ENCODE peak calls at places on chromosomes 3 and 15, in four cellular contexts. One of them, this sample, is unnamed.

GRCh38 chr3:125043599-125044151 is 12.1 kb downstream of the HEG1 start:
- DNase-seq in CD4-positive, alpha-beta memory T cell: no peak
- DNase-seq in tibial artery: no peak
- DNase-seq in suprapubic skin: no peak
- DNase-seq in this sample: no peak

GRCh38 chr3:177262396-177262795 is 65.1 kb upstream of the TBL1XR1 start:
- DNase-seq in CD4-positive, alpha-beta memory T cell: no peak
- DNase-seq in suprapubic skin: no peak
- DNase-seq in tibial artery: no peak
- DNase-seq in this sample: no peak

GRCh38 chr3:130442284-130442683 is 74.7 kb upstream of the COL6A6 start:
- DNase-seq in CD4-positive, alpha-beta memory T cell: no peak
- DNase-seq in suprapubic skin: no peak
- DNase-seq in tibial artery: no peak
- DNase-seq in this sample: no peak

GRCh38 chr15:47963265-47963664 is 157.5 kb upstream of the SLC24A5 start:
- DNase-seq in suprapubic skin: no peak
- DNase-seq in tibial artery: no peak
- DNase-seq in CD4-positive, alpha-beta memory T cell: no peak
- DNase-seq in this sample: no peak

GRCh38 chr3:111904376-111905241 is 45.5 kb downstream of the PHLDB2 start:
- DNase-seq in CD4-positive, alpha-beta memory T cell: no peak
- DNase-seq in suprapubic skin: no peak
- DNase-seq in tibial artery: no peak
- DNase-seq in this sample: no peak

GRCh38 chr15:55552926-55553325 is 35.2 kb downstream of the PYGO1 start:
- DNase-seq in tibial artery: no peak
- DNase-seq in CD4-positive, alpha-beta memory T cell: no peak
- DNase-seq in suprapubic skin: no peak
- DNase-seq in this sample: peak; percentile 50

GRCh38 chr3:62154457-62155148 is 218.7 kb downstream of the FEZF2 start:
- DNase-seq in tibial artery: no peak
- DNase-seq in suprapubic skin: no peak
- DNase-seq in CD4-positive, alpha-beta memory T cell: no peak
- DNase-seq in this sample: no peak

GRCh38 chr15:38696790-38697495 is 132.3 kb upstream of the RASGRP1 start:
- DNase-seq in suprapubic skin: no peak
- DNase-seq in CD4-positive, alpha-beta memory T cell: no peak
- DNase-seq in tibial artery: no peak
- DNase-seq in this sample: no peak

GRCh38 chr3:187255314-187255713 is 36.2 kb downstream of the MASP1 start:
- DNase-seq in tibial artery: no peak
- DNase-seq in CD4-positive, alpha-beta memory T cell: no peak
- DNase-seq in suprapubic skin: no peak
- DNase-seq in this sample: no peak

GRCh38 chr3:21390136-21390535 is 360.9 kb downstream of the ZNF385D start:
- DNase-seq in tibial artery: no peak
- DNase-seq in suprapubic skin: no peak
- DNase-seq in CD4-positive, alpha-beta memory T cell: no peak
- DNase-seq in this sample: no peak

GRCh38 chr15:38564557-38565286 is at the start of gene RASGRP1:
- DNase-seq in tibial artery: peak; percentile 65
- DNase-seq in suprapubic skin: no peak
- DNase-seq in CD4-positive, alpha-beta memory T cell: peak; percentile 91
- DNase-seq in this sample: peak; percentile 79

GRCh38 chr15:92848464-92848851 is 51.7 kb upstream of the CHD2 start:
- DNase-seq in suprapubic skin: no peak
- DNase-seq in tibial artery: no peak
- DNase-seq in CD4-positive, alpha-beta memory T cell: no peak
- DNase-seq in this sample: no peak

GRCh38 chr3:8164145-8164544 is 337.5 kb upstream of the LMCD1 start:
- DNase-seq in CD4-positive, alpha-beta memory T cell: no peak
- DNase-seq in tibial artery: no peak
- DNase-seq in suprapubic skin: no peak
- DNase-seq in this sample: no peak

GRCh38 chr3:142279965-142280590 is 54.7 kb upstream of the GK5 start:
- DNase-seq in CD4-positive, alpha-beta memory T cell: peak; percentile 60
- DNase-seq in tibial artery: no peak
- DNase-seq in suprapubic skin: no peak
- DNase-seq in this sample: no peak

GRCh38 chr15:40238927-40239591 is at the start of gene PAK6:
- DNase-seq in CD4-positive, alpha-beta memory T cell: no peak
- DNase-seq in suprapubic skin: no peak
- DNase-seq in tibial artery: no peak
- DNase-seq in this sample: peak; percentile 66

GRCh38 chr3:11154036-11154952 is at the start of gene HRH1:
- DNase-seq in suprapubic skin: no peak
- DNase-seq in tibial artery: peak; percentile 74
- DNase-seq in CD4-positive, alpha-beta memory T cell: no peak
- DNase-seq in this sample: no peak

GRCh38 chr3:47120138-47120537 is 43.8 kb downstream of the SETD2 start:
- DNase-seq in suprapubic skin: no peak
- DNase-seq in CD4-positive, alpha-beta memory T cell: no peak
- DNase-seq in tibial artery: no peak
- DNase-seq in this sample: no peak

GRCh38 chr15:67916051-67916374 is 76.2 kb upstream of the RNU6-1 start:
- DNase-seq in tibial artery: no peak
- DNase-seq in CD4-positive, alpha-beta memory T cell: no peak
- DNase-seq in suprapubic skin: no peak
- DNase-seq in this sample: no peak

GRCh38 chr15:101615986-101616848 is 36.0 kb downstream of the TM2D3 start:
- DNase-seq in suprapubic skin: no peak
- DNase-seq in tibial artery: no peak
- DNase-seq in CD4-positive, alpha-beta memory T cell: no peak
- DNase-seq in this sample: no peak

GRCh38 chr3:56761887-56762605 is 39.7 kb downstream of the ARHGEF3 start:
- DNase-seq in tibial artery: no peak
- DNase-seq in CD4-positive, alpha-beta memory T cell: no peak
- DNase-seq in suprapubic skin: no peak
- DNase-seq in this sample: no peak

GRCh38 chr15:53110999-53111398 is 320.9 kb upstream of the ONECUT1 start:
- DNase-seq in suprapubic skin: no peak
- DNase-seq in tibial artery: no peak
- DNase-seq in CD4-positive, alpha-beta memory T cell: no peak
- DNase-seq in this sample: no peak

GRCh38 chr15:55526559-55527036 is 18.6 kb upstream of the DNAAF4 start:
- DNase-seq in CD4-positive, alpha-beta memory T cell: peak; percentile 24
- DNase-seq in tibial artery: no peak
- DNase-seq in suprapubic skin: no peak
- DNase-seq in this sample: no peak

GRCh38 chr3:188283347-188283746 is 129.4 kb downstream of the LPP start:
- DNase-seq in CD4-positive, alpha-beta memory T cell: no peak
- DNase-seq in suprapubic skin: no peak
- DNase-seq in tibial artery: no peak
- DNase-seq in this sample: no peak

GRCh38 chr15:40339621-40339945 is 1.2 kb downstream of the CCDC9B start:
- DNase-seq in suprapubic skin: no peak
- DNase-seq in tibial artery: no peak
- DNase-seq in CD4-positive, alpha-beta memory T cell: no peak
- DNase-seq in this sample: no peak

GRCh38 chr3:111031538-111031937 is 40.1 kb upstream of the NECTIN3 start:
- DNase-seq in tibial artery: no peak
- DNase-seq in CD4-positive, alpha-beta memory T cell: no peak
- DNase-seq in suprapubic skin: no peak
- DNase-seq in this sample: no peak

GRCh38 chr15:48536681-48537091 is 108.8 kb downstream of the FBN1 start:
- DNase-seq in suprapubic skin: no peak
- DNase-seq in tibial artery: no peak
- DNase-seq in CD4-positive, alpha-beta memory T cell: no peak
- DNase-seq in this sample: no peak

GRCh38 chr3:183182073-183182472 is 19.5 kb upstream of the LAMP3 start:
- DNase-seq in tibial artery: no peak
- DNase-seq in suprapubic skin: no peak
- DNase-seq in CD4-positive, alpha-beta memory T cell: no peak
- DNase-seq in this sample: no peak

GRCh38 chr3:116444819-116445290 is 432 bp downstream of the LSAMP start:
- DNase-seq in tibial artery: no peak
- DNase-seq in suprapubic skin: no peak
- DNase-seq in CD4-positive, alpha-beta memory T cell: no peak
- DNase-seq in this sample: no peak

GRCh38 chr15:79952329-79952728 is 18.7 kb downstream of the BCL2A1 start:
- DNase-seq in CD4-positive, alpha-beta memory T cell: no peak
- DNase-seq in suprapubic skin: no peak
- DNase-seq in tibial artery: no peak
- DNase-seq in this sample: no peak

GRCh38 chr15:73686781-73687256 is 2.6 kb downstream of the CD276 start:
- DNase-seq in CD4-positive, alpha-beta memory T cell: no peak
- DNase-seq in tibial artery: peak; percentile 63
- DNase-seq in suprapubic skin: peak; percentile 71
- DNase-seq in this sample: no peak

GRCh38 chr3:11933529-11933928 is 70.7 kb upstream of the SYN2 start:
- DNase-seq in suprapubic skin: no peak
- DNase-seq in CD4-positive, alpha-beta memory T cell: no peak
- DNase-seq in tibial artery: no peak
- DNase-seq in this sample: no peak

GRCh38 chr3:42063886-42064285 is 27.3 kb upstream of the TRAK1 start:
- DNase-seq in CD4-positive, alpha-beta memory T cell: no peak
- DNase-seq in suprapubic skin: peak; percentile 72
- DNase-seq in tibial artery: no peak
- DNase-seq in this sample: no peak

DNA sequence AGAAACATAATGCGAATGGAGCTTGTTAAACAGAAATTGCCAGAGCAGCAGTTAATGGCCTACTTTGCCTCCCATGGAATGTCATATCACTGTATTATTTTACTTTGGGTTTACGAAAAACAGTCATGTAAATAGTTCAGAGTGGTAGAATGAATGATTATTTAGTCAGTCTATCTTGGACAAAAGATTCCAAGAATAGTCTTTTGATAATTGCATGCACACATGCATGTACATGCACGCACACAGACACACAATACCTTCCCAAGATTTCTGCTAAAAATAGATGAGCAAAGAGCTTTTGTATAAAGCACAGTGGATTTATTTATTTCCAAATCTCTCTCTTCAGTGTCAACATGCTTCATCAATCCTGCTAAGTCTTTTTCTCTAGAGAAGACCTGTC is 800.7 kb downstream of the DIPK2A start:
- DNase-seq in suprapubic skin: no peak
- DNase-seq in CD4-positive, alpha-beta memory T cell: no peak
- DNase-seq in tibial artery: no peak
- DNase-seq in this sample: no peak
- H3K27ac ChIP-seq in suprapubic skin: no peak overlapping the region
- H3K27ac ChIP-seq in CD4-positive, alpha-beta memory T cell: no peak overlapping the region
- H3K27ac ChIP-seq in tibial artery: no peak overlapping the region
- H3K27ac ChIP-seq in this sample: no peak overlapping the region

DNA sequence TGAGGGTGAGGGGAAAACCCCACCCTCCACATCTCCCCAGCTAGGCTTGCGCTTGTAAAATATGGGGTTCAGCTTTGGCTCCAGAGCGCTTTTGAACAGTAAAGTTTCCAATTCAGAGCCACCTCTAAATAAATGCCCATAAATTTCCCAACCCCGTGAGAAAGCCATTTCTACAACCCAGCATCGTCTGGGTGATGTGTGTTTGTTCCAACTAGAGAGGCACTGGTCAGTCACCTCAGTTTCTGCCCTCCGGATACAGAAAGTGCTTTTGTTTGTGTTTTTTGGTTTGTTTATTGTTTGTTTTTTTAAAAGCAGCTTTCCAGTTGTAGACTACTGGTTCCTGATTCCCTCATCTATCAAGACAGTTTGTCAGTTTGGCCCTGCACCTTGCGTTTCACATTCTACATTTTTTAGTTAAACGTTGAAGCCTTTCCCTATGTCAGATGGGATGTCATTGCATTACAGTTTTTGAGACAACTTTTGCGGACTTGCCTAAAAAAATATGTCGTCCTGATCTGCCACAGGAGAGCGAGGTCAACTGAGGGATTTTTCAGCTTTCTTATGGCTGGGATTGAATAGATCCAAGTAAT is 15.0 kb upstream of the SOX2 start:
- DNase-seq in suprapubic skin: no peak
- DNase-seq in CD4-positive, alpha-beta memory T cell: no peak
- DNase-seq in tibial artery: no peak
- DNase-seq in this sample: no peak
- H3K27me3 ChIP-seq in suprapubic skin: peaks cover 68% of the 10 kb centered on the region
- H3K27me3 ChIP-seq in CD4-positive, alpha-beta memory T cell: peaks cover 42% of the 10 kb centered on the region
- H3K27me3 ChIP-seq in tibial artery: no peaks in the 10 kb centered on the region
- H3K27me3 ChIP-seq in this sample: peaks cover 70% of the 10 kb centered on the region

GRCh38 chr3:170259853-170260386 is 37.7 kb downstream of the PRKCI start:
- DNase-seq in tibial artery: no peak
- DNase-seq in suprapubic skin: no peak
- DNase-seq in CD4-positive, alpha-beta memory T cell: no peak
- DNase-seq in this sample: no peak
- H3K4me3 ChIP-seq in tibial artery: no peak overlapping the region
- H3K4me3 ChIP-seq in suprapubic skin: no peak overlapping the region
- H3K4me3 ChIP-seq in CD4-positive, alpha-beta memory T cell: no peak overlapping the region
- H3K4me3 ChIP-seq in this sample: no peak overlapping the region

GRCh38 chr15:71748327-71748726 is 62.0 kb upstream of the NR2E3 start:
- DNase-seq in suprapubic skin: no peak
- DNase-seq in CD4-positive, alpha-beta memory T cell: no peak
- DNase-seq in tibial artery: no peak
- DNase-seq in this sample: no peak
- H3K27ac ChIP-seq in suprapubic skin: no peak overlapping the region
- H3K27ac ChIP-seq in CD4-positive, alpha-beta memory T cell: no peak overlapping the region
- H3K27ac ChIP-seq in tibial artery: no peak overlapping the region
- H3K27ac ChIP-seq in this sample: no peak overlapping the region

DNA sequence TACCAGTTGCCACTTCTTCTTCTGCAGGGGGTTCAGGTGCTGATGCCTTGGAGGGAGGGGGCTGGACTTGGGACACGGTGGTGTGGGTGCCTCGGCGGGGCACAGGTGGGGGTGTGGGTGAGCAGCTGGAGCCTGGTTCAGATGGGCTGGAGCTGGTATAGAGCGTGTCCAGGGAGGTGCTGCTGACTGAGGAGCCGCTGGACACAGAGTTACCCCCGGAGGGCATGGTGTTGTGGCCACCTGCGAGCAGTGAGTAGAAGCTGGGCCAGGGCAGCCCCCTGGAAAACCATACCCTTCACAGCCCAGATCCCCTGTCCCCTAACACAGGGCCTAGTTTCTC is 4.2 kb downstream of the NCKIPSD start:
- DNase-seq in tibial artery: no peak
- DNase-seq in suprapubic skin: no peak
- DNase-seq in CD4-positive, alpha-beta memory T cell: no peak
- DNase-seq in this sample: no peak
- H3K27me3 ChIP-seq in tibial artery: no peaks in the 10 kb centered on the region
- H3K27me3 ChIP-seq in suprapubic skin: no peaks in the 10 kb centered on the region
- H3K27me3 ChIP-seq in CD4-positive, alpha-beta memory T cell: no peaks in the 10 kb centered on the region
- H3K27me3 ChIP-seq in this sample: no peaks in the 10 kb centered on the region

DNA sequence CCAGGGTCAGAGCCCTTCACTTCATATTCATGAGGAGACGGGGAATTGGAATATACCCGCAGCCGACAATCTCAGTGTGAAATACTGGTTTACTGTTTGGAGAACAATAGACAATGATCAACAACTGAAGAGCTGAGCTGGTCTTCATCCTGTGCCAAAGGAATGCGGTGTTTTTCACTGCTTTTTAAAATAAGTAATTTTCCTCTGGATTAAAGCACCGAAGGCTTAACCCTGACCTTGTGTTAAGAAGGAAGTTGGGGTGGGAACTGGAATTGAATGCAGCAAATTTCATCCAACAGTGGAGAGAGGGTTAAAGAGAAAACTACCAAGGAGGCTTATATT is at the start of gene TM4SF18:
- DNase-seq in tibial artery: no peak
- DNase-seq in CD4-positive, alpha-beta memory T cell: no peak
- DNase-seq in suprapubic skin: no peak
- DNase-seq in this sample: no peak
- H3K4me3 ChIP-seq in tibial artery: no peak within 1 kb of the TSS
- H3K4me3 ChIP-seq in CD4-positive, alpha-beta memory T cell: no peak within 1 kb of the TSS
- H3K4me3 ChIP-seq in suprapubic skin: peak within 1 kb of the TSS; percentile 10
- H3K4me3 ChIP-seq in this sample: peak within 1 kb of the TSS; percentile 10